ENCODE peak calls at places on chromosomes 3 and 15, in eight cellular contexts. One of them, this sample, is unnamed.

GRCh38 chr15:52392008-52392687 is 96.5 kb upstream of the MYO5C start:
- DNase-seq in AG08395: peak; percentile 69
- DNase-seq in neural crest cell: no peak
- DNase-seq in activated T-cell treated with anti-CD3 and anti-CD28 coated beads for 1 hour: no peak
- DNase-seq in stimulated activated naive CD8-positive, alpha-beta T cell treated with anti-CD3 and anti-CD28 coated beads, Interleukin-15, Interleukin-2, amounts not matched to agents 100 U/mL and 50 U/mL, for 24 hours: no peak
- DNase-seq in GM04503: peak; percentile 42
- DNase-seq in activated CD8-positive, alpha-beta memory T cell treated with anti-CD3 and anti-CD28 coated beads, Interleukin-2, amount 50 U/mL, for 4 hours: no peak
- DNase-seq in stimulated activated CD4-positive, alpha-beta T cell treated with anti-CD3 and anti-CD28 coated beads, Interleukin-15, amount 100 ng/mL, for 48 hours: no peak
- DNase-seq in this sample: no peak

GRCh38 chr3:124774305-124774673 is 44.0 kb downstream of the UMPS start:
- DNase-seq in AG08395: peak; percentile 89
- DNase-seq in neural crest cell: no peak
- DNase-seq in activated T-cell treated with anti-CD3 and anti-CD28 coated beads for 1 hour: no peak
- DNase-seq in stimulated activated naive CD8-positive, alpha-beta T cell treated with anti-CD3 and anti-CD28 coated beads, Interleukin-15, Interleukin-2, amounts not matched to agents 100 U/mL and 50 U/mL, for 24 hours: no peak
- DNase-seq in GM04503: peak; percentile 80
- DNase-seq in activated CD8-positive, alpha-beta memory T cell treated with anti-CD3 and anti-CD28 coated beads, Interleukin-2, amount 50 U/mL, for 4 hours: no peak
- DNase-seq in stimulated activated CD4-positive, alpha-beta T cell treated with anti-CD3 and anti-CD28 coated beads, Interleukin-15, amount 100 ng/mL, for 48 hours: no peak
- DNase-seq in this sample: no peak

GRCh38 chr3:177942911-177943310 is 593.3 kb upstream of the KCNMB2 start:
- DNase-seq in AG08395: no peak
- DNase-seq in neural crest cell: no peak
- DNase-seq in activated T-cell treated with anti-CD3 and anti-CD28 coated beads for 1 hour: no peak
- DNase-seq in stimulated activated naive CD8-positive, alpha-beta T cell treated with anti-CD3 and anti-CD28 coated beads, Interleukin-15, Interleukin-2, amounts not matched to agents 100 U/mL and 50 U/mL, for 24 hours: no peak
- DNase-seq in GM04503: no peak
- DNase-seq in activated CD8-positive, alpha-beta memory T cell treated with anti-CD3 and anti-CD28 coated beads, Interleukin-2, amount 50 U/mL, for 4 hours: no peak
- DNase-seq in stimulated activated CD4-positive, alpha-beta T cell treated with anti-CD3 and anti-CD28 coated beads, Interleukin-15, amount 100 ng/mL, for 48 hours: no peak
- DNase-seq in this sample: no peak

GRCh38 chr3:32557640-32558352 is 12.9 kb downstream of the DYNC1LI1 start:
- DNase-seq in AG08395: no peak
- DNase-seq in neural crest cell: no peak
- DNase-seq in activated T-cell treated with anti-CD3 and anti-CD28 coated beads for 1 hour: no peak
- DNase-seq in stimulated activated naive CD8-positive, alpha-beta T cell treated with anti-CD3 and anti-CD28 coated beads, Interleukin-15, Interleukin-2, amounts not matched to agents 100 U/mL and 50 U/mL, for 24 hours: no peak
- DNase-seq in GM04503: no peak
- DNase-seq in activated CD8-positive, alpha-beta memory T cell treated with anti-CD3 and anti-CD28 coated beads, Interleukin-2, amount 50 U/mL, for 4 hours: no peak
- DNase-seq in stimulated activated CD4-positive, alpha-beta T cell treated with anti-CD3 and anti-CD28 coated beads, Interleukin-15, amount 100 ng/mL, for 48 hours: no peak
- DNase-seq in this sample: no peak

GRCh38 chr3:106965286-106965685 is 412.0 kb upstream of the CCDC54 start:
- DNase-seq in AG08395: no peak
- DNase-seq in neural crest cell: no peak
- DNase-seq in activated T-cell treated with anti-CD3 and anti-CD28 coated beads for 1 hour: no peak
- DNase-seq in stimulated activated naive CD8-positive, alpha-beta T cell treated with anti-CD3 and anti-CD28 coated beads, Interleukin-15, Interleukin-2, amounts not matched to agents 100 U/mL and 50 U/mL, for 24 hours: no peak
- DNase-seq in GM04503: no peak
- DNase-seq in activated CD8-positive, alpha-beta memory T cell treated with anti-CD3 and anti-CD28 coated beads, Interleukin-2, amount 50 U/mL, for 4 hours: no peak
- DNase-seq in stimulated activated CD4-positive, alpha-beta T cell treated with anti-CD3 and anti-CD28 coated beads, Interleukin-15, amount 100 ng/mL, for 48 hours: no peak
- DNase-seq in this sample: no peak

GRCh38 chr15:38427380-38427779 is 26.5 kb upstream of the FAM98B start:
- DNase-seq in AG08395: no peak
- DNase-seq in neural crest cell: no peak
- DNase-seq in activated T-cell treated with anti-CD3 and anti-CD28 coated beads for 1 hour: no peak
- DNase-seq in stimulated activated naive CD8-positive, alpha-beta T cell treated with anti-CD3 and anti-CD28 coated beads, Interleukin-15, Interleukin-2, amounts not matched to agents 100 U/mL and 50 U/mL, for 24 hours: no peak
- DNase-seq in GM04503: no peak
- DNase-seq in activated CD8-positive, alpha-beta memory T cell treated with anti-CD3 and anti-CD28 coated beads, Interleukin-2, amount 50 U/mL, for 4 hours: no peak
- DNase-seq in stimulated activated CD4-positive, alpha-beta T cell treated with anti-CD3 and anti-CD28 coated beads, Interleukin-15, amount 100 ng/mL, for 48 hours: no peak
- DNase-seq in this sample: no peak

GRCh38 chr3:189710620-189711388 is 79.6 kb downstream of the TP63 start:
- DNase-seq in AG08395: peak; percentile 91
- DNase-seq in neural crest cell: no peak
- DNase-seq in activated T-cell treated with anti-CD3 and anti-CD28 coated beads for 1 hour: no peak
- DNase-seq in stimulated activated naive CD8-positive, alpha-beta T cell treated with anti-CD3 and anti-CD28 coated beads, Interleukin-15, Interleukin-2, amounts not matched to agents 100 U/mL and 50 U/mL, for 24 hours: no peak
- DNase-seq in GM04503: peak; percentile 96
- DNase-seq in activated CD8-positive, alpha-beta memory T cell treated with anti-CD3 and anti-CD28 coated beads, Interleukin-2, amount 50 U/mL, for 4 hours: no peak
- DNase-seq in stimulated activated CD4-positive, alpha-beta T cell treated with anti-CD3 and anti-CD28 coated beads, Interleukin-15, amount 100 ng/mL, for 48 hours: no peak
- DNase-seq in this sample: no peak

GRCh38 chr3:142586803-142587406 is 8.4 kb upstream of the ATR start:
- DNase-seq in AG08395: peak; percentile 80
- DNase-seq in neural crest cell: peak; percentile 28
- DNase-seq in activated T-cell treated with anti-CD3 and anti-CD28 coated beads for 1 hour: no peak
- DNase-seq in stimulated activated naive CD8-positive, alpha-beta T cell treated with anti-CD3 and anti-CD28 coated beads, Interleukin-15, Interleukin-2, amounts not matched to agents 100 U/mL and 50 U/mL, for 24 hours: no peak
- DNase-seq in GM04503: peak; percentile 60
- DNase-seq in activated CD8-positive, alpha-beta memory T cell treated with anti-CD3 and anti-CD28 coated beads, Interleukin-2, amount 50 U/mL, for 4 hours: no peak
- DNase-seq in stimulated activated CD4-positive, alpha-beta T cell treated with anti-CD3 and anti-CD28 coated beads, Interleukin-15, amount 100 ng/mL, for 48 hours: no peak
- DNase-seq in this sample: no peak

GRCh38 chr3:188274249-188274915 is 120.4 kb downstream of the LPP start:
- DNase-seq in AG08395: no peak
- DNase-seq in neural crest cell: no peak
- DNase-seq in activated T-cell treated with anti-CD3 and anti-CD28 coated beads for 1 hour: no peak
- DNase-seq in stimulated activated naive CD8-positive, alpha-beta T cell treated with anti-CD3 and anti-CD28 coated beads, Interleukin-15, Interleukin-2, amounts not matched to agents 100 U/mL and 50 U/mL, for 24 hours: no peak
- DNase-seq in GM04503: no peak
- DNase-seq in activated CD8-positive, alpha-beta memory T cell treated with anti-CD3 and anti-CD28 coated beads, Interleukin-2, amount 50 U/mL, for 4 hours: no peak
- DNase-seq in stimulated activated CD4-positive, alpha-beta T cell treated with anti-CD3 and anti-CD28 coated beads, Interleukin-15, amount 100 ng/mL, for 48 hours: no peak
- DNase-seq in this sample: no peak

GRCh38 chr3:143826296-143826695 is 22.0 kb downstream of the SLC9A9 start:
- DNase-seq in AG08395: no peak
- DNase-seq in neural crest cell: no peak
- DNase-seq in activated T-cell treated with anti-CD3 and anti-CD28 coated beads for 1 hour: no peak
- DNase-seq in stimulated activated naive CD8-positive, alpha-beta T cell treated with anti-CD3 and anti-CD28 coated beads, Interleukin-15, Interleukin-2, amounts not matched to agents 100 U/mL and 50 U/mL, for 24 hours: no peak
- DNase-seq in GM04503: no peak
- DNase-seq in activated CD8-positive, alpha-beta memory T cell treated with anti-CD3 and anti-CD28 coated beads, Interleukin-2, amount 50 U/mL, for 4 hours: no peak
- DNase-seq in stimulated activated CD4-positive, alpha-beta T cell treated with anti-CD3 and anti-CD28 coated beads, Interleukin-15, amount 100 ng/mL, for 48 hours: no peak
- DNase-seq in this sample: no peak

GRCh38 chr3:80771085-80771484 is 990.4 kb downstream of the GBE1 start:
- DNase-seq in AG08395: no peak
- DNase-seq in neural crest cell: no peak
- DNase-seq in activated T-cell treated with anti-CD3 and anti-CD28 coated beads for 1 hour: no peak
- DNase-seq in stimulated activated naive CD8-positive, alpha-beta T cell treated with anti-CD3 and anti-CD28 coated beads, Interleukin-15, Interleukin-2, amounts not matched to agents 100 U/mL and 50 U/mL, for 24 hours: no peak
- DNase-seq in GM04503: no peak
- DNase-seq in activated CD8-positive, alpha-beta memory T cell treated with anti-CD3 and anti-CD28 coated beads, Interleukin-2, amount 50 U/mL, for 4 hours: no peak
- DNase-seq in stimulated activated CD4-positive, alpha-beta T cell treated with anti-CD3 and anti-CD28 coated beads, Interleukin-15, amount 100 ng/mL, for 48 hours: no peak
- DNase-seq in this sample: no peak

GRCh38 chr3:134373942-134374790 is at the start of gene AMOTL2:
- DNase-seq in AG08395: peak; percentile 98
- DNase-seq in neural crest cell: peak; percentile 80
- DNase-seq in activated T-cell treated with anti-CD3 and anti-CD28 coated beads for 1 hour: no peak
- DNase-seq in stimulated activated naive CD8-positive, alpha-beta T cell treated with anti-CD3 and anti-CD28 coated beads, Interleukin-15, Interleukin-2, amounts not matched to agents 100 U/mL and 50 U/mL, for 24 hours: peak; percentile 17
- DNase-seq in GM04503: peak; percentile 86
- DNase-seq in activated CD8-positive, alpha-beta memory T cell treated with anti-CD3 and anti-CD28 coated beads, Interleukin-2, amount 50 U/mL, for 4 hours: no peak
- DNase-seq in stimulated activated CD4-positive, alpha-beta T cell treated with anti-CD3 and anti-CD28 coated beads, Interleukin-15, amount 100 ng/mL, for 48 hours: no peak
- DNase-seq in this sample: peak; percentile 84

GRCh38 chr3:61589856-61590255 is 28.5 kb downstream of the PTPRG start:
- DNase-seq in AG08395: peak; percentile 71
- DNase-seq in neural crest cell: no peak
- DNase-seq in activated T-cell treated with anti-CD3 and anti-CD28 coated beads for 1 hour: no peak
- DNase-seq in stimulated activated naive CD8-positive, alpha-beta T cell treated with anti-CD3 and anti-CD28 coated beads, Interleukin-15, Interleukin-2, amounts not matched to agents 100 U/mL and 50 U/mL, for 24 hours: no peak
- DNase-seq in GM04503: no peak
- DNase-seq in activated CD8-positive, alpha-beta memory T cell treated with anti-CD3 and anti-CD28 coated beads, Interleukin-2, amount 50 U/mL, for 4 hours: no peak
- DNase-seq in stimulated activated CD4-positive, alpha-beta T cell treated with anti-CD3 and anti-CD28 coated beads, Interleukin-15, amount 100 ng/mL, for 48 hours: no peak
- DNase-seq in this sample: no peak

GRCh38 chr3:127816783-127817182 is 5.5 kb downstream of the MGLL start:
- DNase-seq in AG08395: no peak
- DNase-seq in neural crest cell: no peak
- DNase-seq in activated T-cell treated with anti-CD3 and anti-CD28 coated beads for 1 hour: no peak
- DNase-seq in stimulated activated naive CD8-positive, alpha-beta T cell treated with anti-CD3 and anti-CD28 coated beads, Interleukin-15, Interleukin-2, amounts not matched to agents 100 U/mL and 50 U/mL, for 24 hours: no peak
- DNase-seq in GM04503: no peak
- DNase-seq in activated CD8-positive, alpha-beta memory T cell treated with anti-CD3 and anti-CD28 coated beads, Interleukin-2, amount 50 U/mL, for 4 hours: no peak
- DNase-seq in stimulated activated CD4-positive, alpha-beta T cell treated with anti-CD3 and anti-CD28 coated beads, Interleukin-15, amount 100 ng/mL, for 48 hours: no peak
- DNase-seq in this sample: no peak

GRCh38 chr3:54781728-54782127 is 146.1 kb downstream of the LRTM1 start:
- DNase-seq in AG08395: no peak
- DNase-seq in neural crest cell: no peak
- DNase-seq in activated T-cell treated with anti-CD3 and anti-CD28 coated beads for 1 hour: no peak
- DNase-seq in stimulated activated naive CD8-positive, alpha-beta T cell treated with anti-CD3 and anti-CD28 coated beads, Interleukin-15, Interleukin-2, amounts not matched to agents 100 U/mL and 50 U/mL, for 24 hours: no peak
- DNase-seq in GM04503: no peak
- DNase-seq in activated CD8-positive, alpha-beta memory T cell treated with anti-CD3 and anti-CD28 coated beads, Interleukin-2, amount 50 U/mL, for 4 hours: no peak
- DNase-seq in stimulated activated CD4-positive, alpha-beta T cell treated with anti-CD3 and anti-CD28 coated beads, Interleukin-15, amount 100 ng/mL, for 48 hours: no peak
- DNase-seq in this sample: no peak

This sample was measured in glutamatergic neuron.